ENCODE peak calls at places on chromosomes 2 and 18, in four cellular contexts. J, N, Z and V are unnamed samples.

GRCh38 chr2:19796036-19796703 is 105.6 kb downstream of the TTC32 start:
- DNase-seq in J (no peak), N (peak; percentile 96), Z (peak; percentile 45), V (peak; percentile 91)

GRCh38 chr18:74249181-74249968 is 42.4 kb downstream of the CYB5A start:
- DNase-seq in J (peak; percentile 66), N (peak; percentile 40), Z (peak; percentile 84), V (peak; percentile 91)

GRCh38 chr2:2291500-2292260 is 39.4 kb downstream of the MYT1L start:
- DNase-seq in J (no peak), N (no peak), Z (no peak), V (no peak)

GRCh38 chr2:125942585-125943424 is 713.2 kb upstream of the GYPC start:
- DNase-seq in J (no peak), N (no peak), Z (no peak), V (no peak)

GRCh38 chr2:28413896-28414290 is 21.2 kb downstream of the FOSL2 start:
- DNase-seq in J (no peak), N (no peak), Z (no peak), V (no peak)

GRCh38 chr2:67565761-67566160 is 168.6 kb downstream of the ETAA1 start:
- DNase-seq in J (no peak), N (peak; percentile 96), Z (peak; percentile 95), V (peak; percentile 79)

GRCh38 chr18:407825-408224 is 92.7 kb downstream of the COLEC12 start:
- DNase-seq in J (no peak), N (no peak), Z (no peak), V (peak; percentile 33)

GRCh38 chr2:32825291-32825712 is 121.5 kb upstream of the LTBP1 start:
- DNase-seq in J (peak; percentile 9), N (peak; percentile 45), Z (peak; percentile 25), V (peak; percentile 23)

GRCh38 chr18:75218524-75218923 is 7.9 kb downstream of the TSHZ1 start:
- DNase-seq in J (no peak), N (no peak), Z (no peak), V (no peak)

GRCh38 chr2:190512539-190513095 is 21.9 kb downstream of the NEMP2 start:
- DNase-seq in J (no peak), N (no peak), Z (no peak), V (no peak)

GRCh38 chr2:42931818-42932195 is 139.4 kb upstream of the HAAO start:
- DNase-seq in J (no peak), N (peak; percentile 76), Z (peak; percentile 28), V (no peak)

GRCh38 chr2:150413890-150414289 is 73.6 kb downstream of the RND3 start:
- DNase-seq in J (no peak), N (no peak), Z (no peak), V (no peak)

GRCh38 chr2:36807223-36807886 is 110.8 kb downstream of the VIT start:
- DNase-seq in J (no peak), N (no peak), Z (no peak), V (no peak)

GRCh38 chr2:36809046-36809445 is 112.5 kb downstream of the VIT start:
- DNase-seq in J (no peak), N (no peak), Z (no peak), V (no peak)

GRCh38 chr2:36808386-36808785 is 111.9 kb downstream of the VIT start:
- DNase-seq in J (no peak), N (no peak), Z (no peak), V (no peak)

GRCh38 chr2:36811071-36811470 is 114.6 kb downstream of the VIT start:
- DNase-seq in J (no peak), N (no peak), Z (no peak), V (no peak)

DNA sequence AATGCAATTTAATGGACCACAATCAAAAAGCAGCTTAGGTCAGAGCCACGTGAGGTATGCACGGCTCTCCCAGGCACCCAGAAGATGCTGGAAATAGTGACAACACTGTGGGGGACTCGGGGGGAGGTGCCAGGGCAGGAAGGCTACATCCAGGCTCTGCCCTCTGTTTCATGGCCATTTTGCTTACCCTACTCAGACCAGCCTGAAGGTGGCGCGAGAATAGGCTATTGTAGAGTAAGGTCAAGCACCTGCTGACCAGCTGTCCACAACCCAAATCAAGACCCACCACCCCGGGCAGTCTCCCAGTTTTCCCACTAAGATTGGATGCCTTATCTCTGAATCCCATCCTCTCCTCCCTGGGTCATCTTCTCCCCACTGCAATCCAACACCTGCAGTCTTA is 115.7 kb downstream of the VIT start:
- DNase-seq in J (no peak), N (no peak), Z (no peak), V (no peak)
- TF ChIP-seq CTCF in J (no peak), N (no peak), Z (peak; percentile 9), V (peak; percentile 9)

DNA sequence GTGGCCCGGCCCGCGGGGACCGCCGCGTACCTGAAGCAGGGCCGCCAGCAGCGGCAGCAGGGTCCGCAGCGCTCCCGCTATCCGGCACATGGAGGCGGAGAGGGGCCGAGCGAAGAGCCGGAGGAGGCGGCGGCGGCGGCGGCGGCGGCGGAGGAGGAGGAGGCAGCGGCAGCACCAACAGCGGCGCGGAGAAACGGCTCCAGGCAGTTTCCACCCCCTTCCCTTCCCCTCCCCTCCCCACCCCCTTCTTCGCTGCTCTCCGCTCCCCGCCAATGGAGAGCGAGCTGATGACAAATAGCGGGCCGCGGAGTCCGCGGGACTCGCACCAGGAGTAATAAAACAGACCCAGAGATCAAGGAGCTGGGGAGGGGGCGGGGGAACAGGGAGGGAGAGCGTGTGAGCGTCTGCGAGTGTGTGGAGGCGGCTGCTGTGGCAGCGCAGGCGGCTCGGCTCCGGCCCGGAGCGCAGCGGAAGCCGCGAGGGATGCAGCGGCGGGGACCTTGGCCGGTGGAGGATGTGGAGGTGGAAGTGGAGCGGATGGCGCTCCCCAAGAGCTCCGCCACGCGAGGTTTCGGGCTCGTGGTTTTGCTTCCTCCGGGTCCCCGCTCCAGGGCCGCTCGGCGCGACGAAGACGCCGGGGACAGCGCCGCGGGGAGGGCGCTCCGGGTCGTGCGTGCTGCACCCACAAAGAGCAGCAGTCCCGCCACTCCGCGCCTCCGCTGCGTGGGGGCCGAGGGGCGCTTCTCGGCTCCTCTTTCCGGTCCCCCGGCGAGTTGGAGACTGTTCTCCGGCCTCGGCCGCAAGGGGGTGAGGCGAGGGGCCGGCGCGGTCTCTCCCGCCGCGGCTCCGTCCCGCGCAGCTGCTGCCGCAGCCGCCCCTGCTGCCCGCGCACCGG is at the start of gene CDH2:
- DNase-seq in J (peak; percentile 25), N (peak; percentile 94), Z (peak; percentile 85), V (peak; percentile 70)
- H3K4me3 ChIP-seq in J (peak within 1 kb of the TSS; percentile 39), N (peak within 1 kb of the TSS; percentile 62), Z (peak within 1 kb of the TSS; percentile 99), V (peak within 1 kb of the TSS; percentile 66)

DNA sequence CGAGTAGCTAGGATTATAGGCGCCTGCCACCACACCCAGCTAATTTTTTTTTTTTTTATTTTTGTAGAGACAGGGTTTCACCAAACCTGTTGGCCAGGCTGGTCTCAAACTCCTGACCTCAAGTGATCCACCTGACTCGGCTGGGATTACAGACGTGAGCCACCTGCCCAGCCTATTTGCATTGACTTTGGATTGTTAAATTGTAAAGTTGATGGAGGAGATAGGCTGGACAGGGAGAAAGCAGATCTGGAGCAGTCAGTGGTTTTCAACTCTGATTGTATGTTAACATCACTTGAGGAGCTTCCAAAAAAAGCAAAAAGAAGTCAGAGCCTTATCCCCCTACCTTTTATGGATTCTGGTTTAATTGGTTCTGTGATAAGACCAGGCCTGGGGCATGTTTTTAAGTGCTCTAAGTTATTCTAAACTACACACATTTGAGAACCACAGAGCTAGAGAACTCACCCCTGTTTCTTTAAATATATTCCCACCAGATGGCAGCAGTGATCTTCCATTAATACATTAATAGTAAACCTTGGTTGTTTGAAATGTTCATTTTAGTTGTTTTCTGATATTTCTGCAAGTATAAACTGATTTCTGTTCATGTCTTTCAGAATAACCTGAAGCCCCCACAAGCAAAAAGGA is 7.5 kb downstream of the C2orf49 start:
- DNase-seq in J (no peak), N (no peak), Z (peak; percentile 61), V (no peak)
- TF ChIP-seq CTCF in J (peak; percentile 11), N (no peak), Z (peak; percentile 52), V (peak; percentile 25)

GRCh38 chr2:72511906-72512305 is 313.9 kb downstream of the EXOC6B start:
- DNase-seq in J (no peak), N (no peak), Z (no peak), V (no peak)

GRCh38 chr2:72515696-72516095 is 310.1 kb downstream of the EXOC6B start:
- DNase-seq in J (no peak), N (peak; percentile 62), Z (no peak), V (no peak)

GRCh38 chr2:72512376-72512775 is 313.5 kb downstream of the EXOC6B start:
- DNase-seq in J (no peak), N (no peak), Z (no peak), V (no peak)

DNA sequence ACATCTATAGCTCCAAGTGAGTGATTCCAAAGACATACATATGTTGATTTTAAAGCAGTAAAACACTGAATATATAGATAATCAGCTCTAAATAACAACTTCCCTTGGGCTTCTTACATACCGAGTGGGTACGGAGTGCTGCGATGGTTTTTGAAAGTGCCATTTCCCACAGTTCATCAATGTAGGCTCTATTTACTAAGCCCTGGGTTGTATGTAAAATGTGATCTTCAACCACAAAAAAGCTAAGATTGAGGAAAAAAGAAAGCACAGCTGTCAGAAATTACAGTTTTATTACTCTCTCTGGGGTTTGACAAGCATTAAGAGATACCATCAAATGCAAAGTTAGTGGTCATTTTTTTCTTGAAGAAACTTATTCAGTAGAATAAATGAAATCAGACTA is 312.8 kb downstream of the EXOC6B start:
- DNase-seq in J (no peak), N (no peak), Z (no peak), V (no peak)
- H3K4me3 ChIP-seq in J (no peak overlapping the region), N (no peak overlapping the region), Z (no peak overlapping the region), V (no peak overlapping the region)